ENCODE peak calls at places on chromosomes 11 and 22, in five cellular contexts. X is lower lobe of right lung, D is stomach, V is sigmoid colon, C is bronchial epithelial cell. P is an unnamed sample.
A peak's percentile ranks its signal among the peaks of the same experiment; 100 is the strongest.

GRCh38 chr11:118980191-118980881 is 8.8 kb downstream of the FOXR1 start:
- DNase-seq in X (no peak), D (no peak), V (peak; percentile 73), C (no peak), P (peak; percentile 62)

GRCh38 chr11:390175-390574 is 3.8 kb upstream of the PKP3 start:
- DNase-seq in X (no peak), D (peak; percentile 64), V (no peak), C (no peak), P (no peak)

GRCh38 chr22:37968452-37969251 is 15.2 kb downstream of the POLR2F start:
- DNase-seq in X (no peak), D (no peak), V (no peak), C (no peak), P (no peak)

GRCh38 chr22:47092896-47093311 is 330.5 kb downstream of the TBC1D22A start:
- DNase-seq in X (no peak), D (no peak), V (no peak), C (peak; percentile 13), P (no peak)

GRCh38 chr22:38802671-38803121 is 8.8 kb upstream of the DNAL4 start:
- DNase-seq in X (no peak), D (peak; percentile 35), V (peak; percentile 85), C (peak; percentile 98), P (peak; percentile 57)

GRCh38 chr11:17593466-17594245 is 46.6 kb downstream of the OTOG start:
- DNase-seq in X (no peak), D (no peak), V (peak; percentile 47), C (no peak), P (peak; percentile 46)

GRCh38 chr11:76598426-76598839 is 72.1 kb downstream of the LRRC32 start:
- DNase-seq in X (no peak), D (no peak), V (no peak), C (no peak), P (no peak)

GRCh38 chr11:22554221-22554620 is 71.4 kb downstream of the FANCF start:
- DNase-seq in X (no peak), D (no peak), V (no peak), C (no peak), P (no peak)

GRCh38 chr11:111720801-111721494 is 45.2 kb downstream of the PPP2R1B start:
- DNase-seq in X (no peak), D (no peak), V (no peak), C (no peak), P (no peak)

GRCh38 chr11:62171261-62171723 is 18.7 kb upstream of the SCGB1D1 start:
- DNase-seq in X (peak; percentile 59), D (peak; percentile 86), V (peak; percentile 83), C (peak; percentile 77), P (no peak)

GRCh38 chr11:18765554-18765953 is 26.0 kb downstream of the PTPN5 start:
- DNase-seq in X (no peak), D (no peak), V (no peak), C (no peak), P (no peak)

GRCh38 chr11:121300313-121300971 is 7.9 kb downstream of the SC5D start:
- DNase-seq in X (peak; percentile 51), D (no peak), V (no peak), C (no peak), P (no peak)

GRCh38 chr11:1181420-1181819 is 23.7 kb downstream of the MUC5AC start:
- DNase-seq in X (no peak), D (no peak), V (no peak), C (no peak), P (no peak)

GRCh38 chr11:122742350-122742749 is 86.8 kb downstream of the UBASH3B start:
- DNase-seq in X (no peak), D (no peak), V (no peak), C (no peak), P (no peak)

GRCh38 chr11:117482881-117483280 is 155.2 kb downstream of the CEP164 start:
- DNase-seq in X (no peak), D (no peak), V (no peak), C (no peak), P (no peak)

GRCh38 chr22:36833073-36833472 is 16.2 kb upstream of the PVALB start:
- DNase-seq in X (no peak), D (no peak), V (no peak), C (no peak), P (no peak)

GRCh38 chr11:67371549-67372231 is 1.7 kb downstream of the CLCF1 start:
- DNase-seq in X (peak; percentile 64), D (peak; percentile 46), V (peak; percentile 78), C (peak; percentile 41), P (no peak)

GRCh38 chr11:47269829-47270305 is at the start of gene MADD:
- DNase-seq in X (peak; percentile 92), D (peak; percentile 89), V (peak; percentile 94), C (no peak), P (peak; percentile 86)

GRCh38 chr11:617912-618682 is 2.3 kb upstream of the IRF7 start:
- DNase-seq in X (no peak), D (no peak), V (peak; percentile 63), C (no peak), P (no peak)

GRCh38 chr11:13152264-13152663 is 125.3 kb upstream of the BMAL1 start:
- DNase-seq in X (no peak), D (no peak), V (no peak), C (peak; percentile 54), P (no peak)

GRCh38 chr11:64196616-64197015 is 9.9 kb upstream of the FERMT3 start:
- DNase-seq in X (no peak), D (no peak), V (no peak), C (no peak), P (no peak)

GRCh38 chr11:65226103-65226442 is 35.7 kb upstream of the POLA2 start:
- DNase-seq in X (no peak), D (no peak), V (no peak), C (no peak), P (no peak)

GRCh38 chr11:72848846-72849466 is 34.7 kb downstream of the ATG16L2 start:
- DNase-seq in X (no peak), D (no peak), V (no peak), C (peak; percentile 44), P (no peak)

GRCh38 chr22:25750569-25751173 is 8.7 kb downstream of the MYO18B start:
- DNase-seq in X (no peak), D (no peak), V (no peak), C (no peak), P (no peak)

GRCh38 chr11:78740175-78741161 is 165.8 kb upstream of the NARS2 start:
- DNase-seq in X (no peak), D (no peak), V (no peak), C (no peak), P (no peak)

DNA sequence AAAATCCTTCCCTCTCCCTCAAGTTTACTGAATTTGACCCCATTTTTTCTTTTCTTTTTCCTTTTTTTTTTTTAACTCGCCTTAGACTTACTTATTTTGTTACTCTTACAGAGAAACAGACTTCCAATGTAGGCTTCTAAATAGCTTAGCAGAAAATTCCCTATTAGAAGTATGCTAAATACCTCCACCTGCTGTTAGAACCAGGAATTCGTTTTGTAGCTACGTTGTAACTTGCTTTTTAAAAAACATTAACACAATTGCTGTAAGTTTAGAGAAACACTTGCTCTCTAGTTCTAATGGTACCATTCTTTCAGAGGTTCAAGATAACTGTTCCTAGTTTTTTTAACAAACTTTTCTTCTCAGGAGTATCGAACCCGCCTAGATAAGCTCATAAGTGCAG is 324.2 kb downstream of the DCDC1 start:
- DNase-seq in X (no peak), D (no peak), V (no peak), C (peak; percentile 15), P (no peak)
- TF ChIP-seq CTCF in X (no peak), D (no peak), V (no peak), C (no peak), P (no peak)

DNA sequence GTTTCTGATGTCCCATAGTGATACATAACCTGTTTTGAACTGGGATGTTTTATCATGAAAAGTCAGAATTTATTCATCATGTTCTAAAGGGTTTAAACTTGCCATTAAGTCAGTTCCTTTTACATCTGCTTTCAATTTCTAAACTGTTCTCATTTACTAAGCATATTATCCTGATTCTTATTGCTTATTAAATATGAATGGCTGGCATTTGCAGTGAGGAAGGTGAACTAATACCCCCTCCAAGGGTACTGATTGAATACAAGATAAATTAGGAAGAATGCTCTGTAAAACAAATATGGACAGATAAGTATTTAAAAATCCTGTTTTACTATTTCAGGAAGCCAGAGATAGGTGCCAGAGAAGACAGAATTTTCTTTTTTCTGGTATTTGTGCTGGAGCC is 70.8 kb upstream of the HORMAD2 start:
- DNase-seq in X (no peak), D (no peak), V (no peak), C (no peak), P (no peak)
- H3K36me3 ChIP-seq in X (peaks cover 93% of the 10 kb centered on the region), D (peaks cover 89% of the 10 kb centered on the region), V (peaks cover 11% of the 10 kb centered on the region), C (peaks cover 14% of the 10 kb centered on the region), P (peaks cover 64% of the 10 kb centered on the region)

GRCh38 chr11:125674210-125674609 is 6.4 kb downstream of the ACRV1 start:
- DNase-seq in X (no peak), D (no peak), V (no peak), C (no peak), P (no peak)

GRCh38 chr11:125675196-125675595 is 5.5 kb downstream of the ACRV1 start:
- DNase-seq in X (no peak), D (no peak), V (no peak), C (peak; percentile 4), P (no peak)

GRCh38 chr11:125679837-125680236 is 810 bp downstream of the ACRV1 start:
- DNase-seq in X (no peak), D (no peak), V (no peak), C (no peak), P (no peak)

GRCh38 chr11:125680747-125681146 is at the start of gene ACRV1:
- DNase-seq in X (no peak), D (no peak), V (no peak), C (peak; percentile 15), P (no peak)

DNA sequence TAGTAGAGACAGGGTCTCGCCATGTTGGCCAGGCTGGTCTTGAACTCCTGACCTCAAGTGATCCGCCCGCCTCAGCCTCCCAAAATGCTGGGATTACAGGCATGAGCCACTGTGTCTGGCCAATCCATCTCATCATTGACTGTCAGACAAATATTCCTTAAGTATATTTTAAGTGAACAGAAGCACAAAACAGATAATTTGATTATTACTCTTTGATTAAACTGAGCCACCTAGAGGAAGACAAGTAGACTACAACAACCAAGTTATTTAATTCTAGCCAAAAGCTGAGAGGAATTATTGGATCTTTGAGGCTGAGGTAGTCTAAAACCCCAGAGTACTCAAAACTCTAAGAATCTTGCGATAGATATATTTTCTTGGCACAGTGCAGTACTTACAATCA is 1.2 kb downstream of the ACRV1 start:
- DNase-seq in X (no peak), D (no peak), V (no peak), C (no peak), P (no peak)
- TF ChIP-seq CTCF in X (no peak), D (no peak), V (no peak), C (no peak), P (no peak)

DNA sequence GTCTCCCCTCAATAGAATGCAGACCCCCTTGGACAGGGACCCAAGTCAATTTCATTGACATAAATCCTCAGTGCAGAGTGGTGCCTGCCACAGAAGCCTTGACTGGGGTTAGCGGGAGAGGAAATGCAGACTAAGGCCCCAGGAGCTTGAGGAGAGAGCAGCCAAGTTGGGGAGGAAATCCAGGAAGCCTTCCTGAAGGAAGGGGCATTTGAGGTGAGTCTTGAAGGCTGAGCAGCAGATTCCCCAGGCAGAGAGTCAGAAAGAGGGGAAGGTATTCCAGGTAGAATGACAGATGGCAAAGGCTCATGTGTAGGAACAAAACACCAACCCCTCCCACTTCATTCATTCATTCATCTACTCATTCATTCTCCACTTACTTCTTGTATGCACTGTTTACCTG is 10.3 kb downstream of the MYEOV start:
- DNase-seq in X (no peak), D (no peak), V (no peak), C (no peak), P (no peak)
- H3K36me3 ChIP-seq in X (no peaks in the 10 kb centered on the region), D (no peaks in the 10 kb centered on the region), V (no peaks in the 10 kb centered on the region), C (no peaks in the 10 kb centered on the region), P (no peaks in the 10 kb centered on the region)

GRCh38 chr22:48894064-48894671 is 933.5 kb downstream of the BRD1 start:
- DNase-seq in X (no peak), D (peak; percentile 21), V (no peak), C (no peak), P (no peak)
- TF ChIP-seq CTCF in X (no peak), D (no peak), V (no peak), C (no peak), P (no peak)